ENCODE peak calls at places on chromosomes 2 and 18, in eight cellular contexts. E is C1 segment of cervical spinal cord; M is midbrain; J is T-helper 1 cell; S is naive thymus-derived CD8-positive, alpha-beta T cell; H is GM20000; L is CD8-positive, alpha-beta memory T cell; G is HFF-Myc. X is an unnamed sample.
A peak's percentile ranks its signal among the peaks of the same experiment; 100 is the strongest.

GRCh38 chr2:158662406-158662805 is 132.7 kb upstream of the DAPL1 start:
- DNase-seq in M (no peak), G (no peak), E (no peak), S (no peak), L (no peak), H (no peak), J (no peak), X (no peak)

GRCh38 chr2:73004889-73005596 is 66.5 kb downstream of the SFXN5 start:
- DNase-seq in J (no peak), H (no peak), S (no peak), M (no peak), L (no peak), E (no peak), G (no peak), X (no peak)

GRCh38 chr2:232979871-232980461 is 33.1 kb downstream of the NGEF start:
- DNase-seq in H (no peak), M (no peak), J (no peak), L (no peak), G (no peak), S (no peak), E (no peak), X (no peak)

GRCh38 chr2:231462729-231463465 is 1.4 kb downstream of the NCL start:
- DNase-seq in J (no peak), H (no peak), M (no peak), G (no peak), L (no peak), S (no peak), E (no peak), X (no peak)

GRCh38 chr2:11533278-11534077 is at the start of gene GREB1:
- DNase-seq in E (no peak), M (no peak), H (no peak), L (no peak), J (no peak), S (no peak), G (no peak), X (no peak)

GRCh38 chr18:39776766-39777165 is 2178.3 kb upstream of the PIK3C3 start:
- DNase-seq in G (no peak), E (no peak), J (no peak), M (no peak), L (no peak), S (no peak), H (no peak), X (no peak)

GRCh38 chr2:202377308-202377736 is 1.2 kb downstream of the BMPR2 start:
- DNase-seq in H (peak; percentile 29), L (no peak), M (peak; percentile 31), G (no peak), E (no peak), J (no peak), S (no peak), X (no peak)

GRCh38 chr2:215437614-215438013 is 1.7 kb upstream of the FN1 start:
- DNase-seq in H (no peak), L (no peak), G (no peak), S (no peak), E (no peak), J (no peak), M (no peak), X (no peak)

GRCh38 chr2:12073217-12073852 is 326.9 kb downstream of the LPIN1 start:
- DNase-seq in J (no peak), H (no peak), L (no peak), M (no peak), G (no peak), S (no peak), E (no peak), X (no peak)

GRCh38 chr2:196601430-196602306 is 37.8 kb upstream of the CCDC150 start:
- DNase-seq in M (no peak), E (no peak), G (peak; percentile 73), J (no peak), H (no peak), S (no peak), L (no peak), X (peak; percentile 8)

GRCh38 chr2:179298666-179299065 is 34.0 kb upstream of the SESTD1 start:
- DNase-seq in E (no peak), G (no peak), S (no peak), L (no peak), M (no peak), J (no peak), H (no peak), X (no peak)